ENCODE peak calls at places on chromosome 1, in six cellular contexts. Y is stomach, C is GM23338, N is MM.1S, T is osteoblast, J is mucosa of descending colon. S is an unnamed sample.

GRCh38 chr1:91742848-91743292 is 143.1 kb downstream of the TGFBR3 start:
- DNase-seq in J (no peak), C (no peak), T (no peak), Y (no peak), N (no peak), S (peak)

GRCh38 chr1:221840511-221841243 is 98.8 kb upstream of the DUSP10 start:
- DNase-seq in J (no peak), C (no peak), Y (no peak), T (no peak), N (no peak), S (no peak)

GRCh38 chr1:194069168-194069830 is 882.9 kb upstream of the B3GALT2 start:
- DNase-seq in C (no peak), Y (no peak), J (peak), T (no peak), N (no peak), S (no peak)

GRCh38 chr1:76269175-76269574 is 194.6 kb downstream of the ST6GALNAC3 start:
- DNase-seq in Y (no peak), T (no peak), C (no peak), N (peak), J (no peak), S (peak)

GRCh38 chr1:89932598-89933364 is 62.1 kb upstream of the ZNF326 start:
- DNase-seq in T (no peak), N (no peak), J (no peak), Y (no peak), C (peak), S (no peak)

GRCh38 chr1:73626326-73626725 is 571.6 kb downstream of the LRRIQ3 start:
- DNase-seq in T (no peak), C (no peak), J (no peak), Y (no peak), N (no peak), S (no peak)

GRCh38 chr1:183022202-183023145 is 746 bp upstream of the LAMC1 start:
- DNase-seq in Y (peak), J (peak), T (peak), C (peak), N (peak), S (peak)

GRCh38 chr1:150409504-150410362 is 45.8 kb downstream of the RPRD2 start:
- DNase-seq in C (no peak), T (no peak), N (no peak), Y (no peak), J (no peak), S (no peak)

GRCh38 chr1:90434460-90434859 is 282.6 kb downstream of the BARHL2 start:
- DNase-seq in N (no peak), J (no peak), Y (no peak), C (peak), T (no peak), S (peak)

GRCh38 chr1:51322417-51323101 is 7.8 kb downstream of the TTC39A start:
- DNase-seq in N (no peak), C (no peak), J (no peak), Y (no peak), T (peak), S (no peak)

GRCh38 chr1:178529364-178530036 is 16.6 kb downstream of the TEX35 start:
- DNase-seq in Y (no peak), T (no peak), N (no peak), J (no peak), C (peak), S (peak)

GRCh38 chr1:53295746-53296722 is 31.8 kb downstream of the LRP8 start:
- DNase-seq in T (no peak), Y (no peak), N (no peak), C (no peak), J (peak), S (peak)

GRCh38 chr1:167227934-167228378 is 7.3 kb downstream of the POU2F1 start:
- DNase-seq in N (no peak), C (peak), T (no peak), Y (no peak), J (no peak), S (peak)

GRCh38 chr1:23563003-23563402 is 3.7 kb upstream of the ID3 start:
- DNase-seq in N (no peak), C (no peak), J (no peak), Y (no peak), T (no peak), S (no peak)

GRCh38 chr1:202631076-202631923 is 79.0 kb downstream of the SYT2 start:
- DNase-seq in T (no peak), N (no peak), J (peak), Y (no peak), C (no peak), S (no peak)

GRCh38 chr1:169483500-169483966 is 2.2 kb downstream of the SLC19A2 start:
- DNase-seq in N (no peak), C (no peak), J (no peak), T (no peak), Y (peak), S (peak)
- H3K4me3 ChIP-seq in N (no peak), C (peak), J (no peak), T (no peak), Y (peak), S (peak)

DNA sequence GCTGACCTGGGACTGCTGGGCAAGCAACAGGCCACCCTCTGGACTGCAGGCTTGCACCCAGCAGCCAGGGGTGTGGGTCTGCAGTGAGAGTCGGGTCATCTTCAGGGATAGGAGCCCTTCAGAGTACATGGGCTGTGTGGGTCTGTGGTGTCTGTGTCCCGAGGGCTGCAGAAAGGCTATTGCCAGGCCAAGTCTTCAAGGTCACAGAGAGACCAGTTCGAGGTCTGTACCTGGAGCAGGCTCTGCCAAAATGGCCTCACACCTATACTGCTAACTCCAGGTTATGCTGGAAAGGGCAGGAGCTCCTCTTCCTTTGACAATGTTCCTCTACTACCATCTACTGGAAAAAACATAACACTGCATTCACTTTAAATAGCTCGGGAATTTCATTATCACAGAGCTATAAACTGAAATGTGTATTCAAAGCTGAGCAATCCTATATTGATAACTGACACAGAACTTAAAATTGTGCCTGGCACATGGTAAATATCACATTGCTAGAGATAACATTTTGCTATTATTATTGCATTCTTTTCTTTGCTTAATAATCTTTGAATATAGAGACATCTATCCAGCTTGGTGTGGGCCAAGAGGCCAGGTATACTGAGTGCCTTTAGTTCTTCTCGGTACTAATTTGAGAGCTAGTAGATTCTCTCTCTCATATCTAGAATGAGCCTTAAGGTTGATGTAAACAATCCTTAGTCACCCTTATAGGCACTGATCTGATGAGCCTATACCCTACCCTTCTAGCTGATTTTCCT is 6.9 kb upstream of the DNAH14 start:
- DNase-seq in N (peak), T (peak), J (no peak), Y (peak), C (peak), S (peak)
- TF ChIP-seq CTCF in N (peak), T (peak), J (no peak), Y (no peak), C (peak), S (peak)

DNA sequence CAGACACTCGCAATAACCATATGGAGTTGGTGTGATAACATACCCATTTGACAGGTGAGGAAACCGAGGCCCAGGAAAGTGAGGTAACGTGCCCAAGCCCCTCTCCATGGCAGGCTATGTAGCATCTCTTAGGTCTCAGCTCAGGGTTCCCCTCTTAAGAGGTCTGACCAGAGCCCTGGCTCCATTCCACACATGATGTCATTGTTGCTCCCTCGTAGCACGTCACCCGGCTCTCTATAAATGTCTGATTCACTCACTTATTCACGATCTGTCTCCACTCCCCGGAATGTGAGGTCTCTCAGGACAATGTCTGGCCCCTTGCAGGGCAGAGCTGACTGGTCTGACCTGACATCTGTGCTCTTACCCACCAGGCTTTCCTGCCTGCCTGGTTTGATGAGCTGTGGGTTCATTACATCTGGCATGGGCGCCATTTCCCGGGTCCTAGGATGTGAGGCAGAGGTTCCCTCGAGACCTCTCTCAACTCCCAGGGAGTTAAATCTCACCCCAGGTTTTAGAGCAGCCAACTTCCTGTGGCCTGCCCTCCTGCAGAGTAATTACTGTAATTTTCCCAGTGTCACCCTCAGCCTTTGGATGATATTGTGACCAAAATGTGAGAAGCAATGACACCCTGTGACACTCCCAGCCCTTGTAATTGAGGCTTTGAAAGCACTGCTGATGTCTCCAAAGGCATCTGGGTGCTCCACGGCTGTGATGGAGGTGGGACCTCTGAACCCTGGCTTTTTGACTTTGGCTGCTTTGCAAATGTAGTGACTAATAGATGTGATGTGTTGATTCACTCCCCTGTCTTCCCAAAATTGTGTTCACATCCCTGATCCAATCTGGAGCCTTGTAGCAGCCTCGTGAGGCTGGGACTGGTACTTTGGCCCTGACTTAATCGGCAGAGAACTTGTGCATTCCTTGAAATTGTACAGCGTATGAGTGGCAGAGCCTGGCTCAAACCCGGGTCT is 10.6 kb downstream of the ACTL8 start:
- DNase-seq in N (no peak), T (peak), Y (no peak), J (no peak), C (no peak), S (peak)
- H3K4me3 ChIP-seq in N (no peak), T (no peak), Y (no peak), J (no peak), C (no peak), S (no peak)

GRCh38 chr1:175466556-175466955 is 274.0 kb upstream of the KIAA0040 start:
- DNase-seq in T (no peak), N (no peak), C (no peak), J (no peak), Y (no peak), S (no peak)

GRCh38 chr1:175471039-175471800 is 272.2 kb downstream of the TNR start:
- DNase-seq in N (no peak), C (no peak), T (no peak), Y (no peak), J (no peak), S (peak)

GRCh38 chr1:175470591-175470990 is 272.8 kb downstream of the TNR start:
- DNase-seq in Y (no peak), J (no peak), C (no peak), N (no peak), T (no peak), S (no peak)

GRCh38 chr1:175472464-175472863 is 270.9 kb downstream of the TNR start:
- DNase-seq in N (no peak), T (no peak), C (no peak), Y (no peak), J (no peak), S (no peak)

GRCh38 chr1:175470078-175470477 is 273.3 kb downstream of the TNR start:
- DNase-seq in J (no peak), Y (no peak), T (no peak), C (no peak), N (no peak), S (no peak)
- TF ChIP-seq CTCF in J (no peak), Y (no peak), T (no peak), C (no peak), N (no peak), S (no peak)

GRCh38 chr1:59814901-59815825 is at the start of gene HOOK1:
- DNase-seq in Y (no peak), J (peak), T (peak), N (peak), C (peak), S (no peak)

GRCh38 chr1:59814180-59814900 is 409 bp upstream of the HOOK1 start:
- DNase-seq in C (peak), Y (peak), N (peak), T (peak), J (peak), S (peak)

GRCh38 chr1:59815892-59816291 is 1.1 kb downstream of the HOOK1 start:
- DNase-seq in C (peak), N (no peak), J (no peak), Y (no peak), T (peak), S (peak)

GRCh38 chr1:59819566-59820438 is 5.1 kb downstream of the HOOK1 start:
- DNase-seq in Y (no peak), T (no peak), C (no peak), J (no peak), N (no peak), S (no peak)

GRCh38 chr1:59816318-59816878 is 1.6 kb downstream of the HOOK1 start:
- DNase-seq in T (no peak), C (no peak), Y (no peak), N (no peak), J (no peak), S (no peak)
- H3K4me3 ChIP-seq in T (no peak), C (peak), Y (peak), N (no peak), J (no peak), S (no peak)

DNA sequence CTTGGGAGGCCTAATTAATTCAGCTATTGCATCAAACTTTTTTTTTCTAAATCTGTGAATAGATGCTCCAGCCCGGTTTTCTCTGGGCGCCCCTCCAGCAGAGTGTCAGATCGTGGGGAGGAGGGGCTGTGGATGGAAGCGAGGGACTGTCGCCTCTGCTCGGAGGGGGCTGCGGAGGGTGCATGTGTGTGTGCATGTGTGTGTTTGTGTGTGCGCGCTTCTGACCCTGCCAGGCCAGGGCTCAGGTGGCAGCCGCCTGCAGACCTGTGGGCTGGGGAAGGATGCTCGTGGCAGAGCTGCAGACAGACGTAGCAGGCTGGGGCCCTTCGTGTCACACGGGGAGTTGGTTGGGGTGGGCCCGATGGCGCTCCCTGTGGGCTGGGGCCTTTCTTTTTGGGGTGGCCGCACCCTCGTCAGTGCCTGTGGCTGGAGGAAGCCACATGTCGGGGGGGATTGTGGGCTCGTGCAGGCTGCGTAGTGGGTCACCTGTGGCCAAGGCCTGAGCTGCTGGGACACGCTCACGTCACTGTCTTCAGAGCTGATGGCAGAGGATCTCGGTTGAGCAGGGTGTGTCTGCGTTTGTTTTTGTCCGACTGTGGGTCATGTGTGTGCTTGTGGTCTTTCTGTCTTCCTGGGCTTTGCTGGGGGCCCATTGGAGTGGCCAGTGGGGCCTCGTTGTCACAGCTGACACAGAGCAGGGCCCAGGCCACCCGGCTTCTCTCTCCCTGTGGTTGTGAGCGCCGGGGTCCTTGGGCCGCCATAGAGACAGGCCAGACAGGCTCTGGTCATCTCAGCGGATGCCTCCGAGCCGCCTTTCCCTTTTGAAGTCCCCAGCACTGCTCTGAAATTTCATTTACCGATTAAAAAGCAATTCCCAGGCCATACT is 2.9 kb downstream of the SKI start:
- DNase-seq in T (peak), J (peak), C (peak), Y (no peak), N (no peak), S (no peak)
- TF ChIP-seq CTCF in T (no peak), J (no peak), C (no peak), Y (no peak), N (no peak), S (no peak)

DNA sequence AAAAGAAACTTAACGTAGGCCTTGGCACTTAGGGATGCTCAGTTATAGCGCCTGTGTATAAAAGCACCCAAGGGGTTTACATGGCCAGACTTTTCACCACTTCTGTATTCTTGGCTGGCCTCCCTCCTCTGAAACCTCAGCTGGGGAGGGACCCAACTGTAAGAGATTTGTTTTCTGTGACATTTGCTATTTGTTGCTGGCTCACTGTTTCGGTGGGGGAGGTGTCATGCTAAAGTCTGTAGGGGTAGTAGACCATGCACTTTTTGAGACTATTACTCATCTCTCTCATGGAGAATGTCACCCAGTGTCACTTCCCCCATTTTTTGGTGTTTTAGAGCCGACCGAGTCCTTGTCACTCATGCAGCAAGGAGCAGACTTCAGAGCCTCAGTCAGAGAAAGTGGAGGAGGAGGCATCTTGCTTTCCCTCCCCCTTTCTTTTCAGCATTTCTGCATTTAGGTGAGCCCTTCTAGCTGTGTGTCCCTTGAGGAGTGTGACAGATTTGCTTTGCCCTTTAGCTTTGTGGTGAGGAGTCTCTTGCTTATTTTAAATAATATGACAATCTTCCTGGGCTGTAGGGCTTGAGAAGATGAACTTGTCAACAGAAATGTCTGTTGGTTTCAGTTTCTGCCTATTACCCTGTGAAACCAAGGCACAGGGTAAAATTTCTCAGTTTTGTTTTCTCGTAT is 160.1 kb downstream of the FASLG start:
- DNase-seq in J (no peak), T (no peak), N (peak), Y (no peak), C (no peak), S (no peak)
- H3K4me3 ChIP-seq in J (no peak), T (no peak), N (peak), Y (no peak), C (no peak), S (no peak)

GRCh38 chr1:201376464-201377374 is 761 bp downstream of the TNNT2 start:
- DNase-seq in T (peak), N (peak), J (no peak), Y (peak), C (peak), S (peak)
- TF ChIP-seq CTCF in T (peak), N (peak), J (peak), Y (no peak), C (peak), S (peak)

DNA sequence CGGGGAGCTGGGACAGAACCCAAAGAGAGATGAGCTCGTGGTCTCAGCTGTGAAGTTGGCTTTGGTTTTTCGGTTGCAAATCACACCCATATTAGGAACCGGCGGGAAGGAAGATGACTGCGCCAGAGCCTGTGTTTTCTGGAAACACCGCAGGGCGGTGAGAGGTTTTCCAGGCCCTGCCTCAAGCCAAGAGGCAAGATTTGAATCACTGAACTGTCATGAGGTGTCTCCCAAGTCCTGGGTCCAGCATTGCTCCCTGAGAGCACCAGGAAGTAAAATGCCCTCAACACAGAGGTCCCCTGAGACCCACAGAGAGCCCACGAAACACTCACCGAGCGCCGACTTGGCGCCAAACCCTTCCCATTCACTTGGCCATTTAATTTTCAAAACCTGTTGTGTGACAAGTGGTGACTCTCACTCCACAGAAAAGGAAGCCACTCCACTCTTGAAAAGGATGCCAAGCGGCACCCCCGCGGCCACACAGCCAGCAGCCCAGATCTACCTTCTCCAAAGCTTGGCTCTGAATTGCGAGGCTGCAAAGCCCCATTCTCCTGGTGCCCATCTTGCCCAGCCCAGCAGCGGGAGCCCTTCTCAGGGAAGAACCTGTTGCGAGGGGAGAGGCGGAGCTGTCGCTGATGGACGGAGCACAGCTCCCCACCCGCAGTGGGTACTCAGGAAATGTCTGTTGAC is 99.0 kb upstream of the RUNX3 start:
- DNase-seq in N (no peak), J (no peak), T (no peak), C (no peak), Y (no peak), S (no peak)
- H3K4me3 ChIP-seq in N (no peak), J (no peak), T (no peak), C (no peak), Y (no peak), S (no peak)

S was measured in bronchial epithelial cell.